ENCODE peak calls at places on chromosomes 1 and 21, in eight cellular contexts. One of them, this sample, is unnamed.
A peak's percentile ranks its signal among the peaks of the same experiment; 100 is the strongest.

GRCh38 chr21:46000182-46000730 is 18.7 kb downstream of the COL6A1 start:
- DNase-seq in heart left ventricle: peak; percentile 15
- DNase-seq in BE2C: no peak
- DNase-seq in fibroblast of the aortic adventitia: no peak
- DNase-seq in GM13977: no peak
- DNase-seq in cardiac fibroblast: no peak
- DNase-seq in osteocyte: peak; percentile 82
- DNase-seq in progenitor cell of endocrine pancreas: no peak
- DNase-seq in this sample: no peak

GRCh38 chr1:233791372-233791703 is 113.1 kb upstream of the SLC35F3 start:
- DNase-seq in osteocyte: no peak
- DNase-seq in GM13977: no peak
- DNase-seq in progenitor cell of endocrine pancreas: no peak
- DNase-seq in heart left ventricle: no peak
- DNase-seq in fibroblast of the aortic adventitia: no peak
- DNase-seq in cardiac fibroblast: no peak
- DNase-seq in BE2C: no peak
- DNase-seq in this sample: no peak

GRCh38 chr1:100767176-100767876 is 47.8 kb downstream of the VCAM1 start:
- DNase-seq in GM13977: no peak
- DNase-seq in osteocyte: no peak
- DNase-seq in BE2C: no peak
- DNase-seq in fibroblast of the aortic adventitia: no peak
- DNase-seq in heart left ventricle: no peak
- DNase-seq in cardiac fibroblast: no peak
- DNase-seq in progenitor cell of endocrine pancreas: no peak
- DNase-seq in this sample: no peak

GRCh38 chr1:239814306-239814881 is 277.3 kb upstream of the FMN2 start:
- DNase-seq in cardiac fibroblast: peak; percentile 20
- DNase-seq in heart left ventricle: no peak
- DNase-seq in BE2C: peak; percentile 50
- DNase-seq in progenitor cell of endocrine pancreas: no peak
- DNase-seq in osteocyte: no peak
- DNase-seq in fibroblast of the aortic adventitia: peak; percentile 12
- DNase-seq in GM13977: no peak
- DNase-seq in this sample: no peak

GRCh38 chr1:226542623-226543103 is 5.9 kb upstream of the STUM start:
- DNase-seq in fibroblast of the aortic adventitia: no peak
- DNase-seq in heart left ventricle: peak; percentile 46
- DNase-seq in BE2C: no peak
- DNase-seq in osteocyte: no peak
- DNase-seq in cardiac fibroblast: peak; percentile 10
- DNase-seq in GM13977: no peak
- DNase-seq in progenitor cell of endocrine pancreas: no peak
- DNase-seq in this sample: no peak

GRCh38 chr1:7993593-7994479 is 32.3 kb downstream of the ERRFI1 start:
- DNase-seq in osteocyte: no peak
- DNase-seq in fibroblast of the aortic adventitia: peak; percentile 50
- DNase-seq in heart left ventricle: no peak
- DNase-seq in progenitor cell of endocrine pancreas: no peak
- DNase-seq in cardiac fibroblast: peak; percentile 51
- DNase-seq in BE2C: no peak
- DNase-seq in GM13977: peak; percentile 32
- DNase-seq in this sample: no peak

GRCh38 chr1:8006037-8006963 is 19.8 kb downstream of the ERRFI1 start:
- DNase-seq in cardiac fibroblast: no peak
- DNase-seq in heart left ventricle: no peak
- DNase-seq in BE2C: no peak
- DNase-seq in GM13977: no peak
- DNase-seq in fibroblast of the aortic adventitia: no peak
- DNase-seq in osteocyte: no peak
- DNase-seq in progenitor cell of endocrine pancreas: no peak
- DNase-seq in this sample: no peak

GRCh38 chr1:1083181-1084027 is 9.3 kb upstream of the RNF223 start:
- DNase-seq in fibroblast of the aortic adventitia: no peak
- DNase-seq in progenitor cell of endocrine pancreas: no peak
- DNase-seq in cardiac fibroblast: no peak
- DNase-seq in osteocyte: peak; percentile 84
- DNase-seq in heart left ventricle: no peak
- DNase-seq in GM13977: no peak
- DNase-seq in BE2C: peak; percentile 9
- DNase-seq in this sample: peak; percentile 68

GRCh38 chr1:162561616-162562451 is at the start of gene UAP1:
- DNase-seq in heart left ventricle: peak; percentile 39
- DNase-seq in GM13977: no peak
- DNase-seq in cardiac fibroblast: peak; percentile 19
- DNase-seq in fibroblast of the aortic adventitia: no peak
- DNase-seq in osteocyte: no peak
- DNase-seq in progenitor cell of endocrine pancreas: no peak
- DNase-seq in BE2C: no peak
- DNase-seq in this sample: no peak

GRCh38 chr21:32184485-32184884 is 94.4 kb downstream of the MIS18A start:
- DNase-seq in fibroblast of the aortic adventitia: no peak
- DNase-seq in heart left ventricle: no peak
- DNase-seq in BE2C: no peak
- DNase-seq in progenitor cell of endocrine pancreas: no peak
- DNase-seq in GM13977: no peak
- DNase-seq in osteocyte: no peak
- DNase-seq in cardiac fibroblast: no peak
- DNase-seq in this sample: no peak

GRCh38 chr1:18922319-18922726 is 20.0 kb upstream of the ALDH4A1 start:
- DNase-seq in GM13977: no peak
- DNase-seq in BE2C: no peak
- DNase-seq in fibroblast of the aortic adventitia: peak; percentile 88
- DNase-seq in progenitor cell of endocrine pancreas: no peak
- DNase-seq in cardiac fibroblast: peak; percentile 95
- DNase-seq in heart left ventricle: peak; percentile 88
- DNase-seq in osteocyte: no peak
- DNase-seq in this sample: no peak

DNA sequence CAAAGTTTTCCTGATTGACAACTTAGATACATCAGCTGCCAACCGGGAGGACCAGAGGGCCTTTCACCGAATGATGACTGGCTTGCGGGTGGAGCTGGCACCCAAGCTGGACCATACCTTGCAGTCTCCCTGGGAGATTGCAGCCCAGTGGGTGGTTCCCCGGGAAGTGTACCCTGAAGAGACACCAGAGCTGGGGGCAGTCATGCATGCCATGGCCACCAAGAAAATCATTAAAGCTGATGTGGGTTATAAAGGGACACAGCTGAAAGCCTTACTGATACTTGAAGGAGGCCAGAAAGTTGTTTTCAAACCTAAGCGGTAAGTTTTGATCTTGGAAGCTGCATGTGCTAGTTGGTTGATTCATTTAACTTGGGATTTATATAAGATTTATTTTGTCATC is 18.2 kb downstream of the FAM20B start:
- DNase-seq in cardiac fibroblast: no peak
- DNase-seq in GM13977: no peak
- DNase-seq in fibroblast of the aortic adventitia: no peak
- DNase-seq in progenitor cell of endocrine pancreas: no peak
- DNase-seq in osteocyte: no peak
- DNase-seq in BE2C: no peak
- DNase-seq in heart left ventricle: no peak
- DNase-seq in this sample: no peak
- TF ChIP-seq CTCF in cardiac fibroblast: no peak
- TF ChIP-seq CTCF in GM13977: no peak
- TF ChIP-seq CTCF in fibroblast of the aortic adventitia: no peak
- TF ChIP-seq CTCF in progenitor cell of endocrine pancreas: no peak
- TF ChIP-seq CTCF in osteocyte: no peak
- TF ChIP-seq CTCF in BE2C: no peak
- TF ChIP-seq CTCF in heart left ventricle: no peak
- TF ChIP-seq CTCF in this sample: no peak

DNA sequence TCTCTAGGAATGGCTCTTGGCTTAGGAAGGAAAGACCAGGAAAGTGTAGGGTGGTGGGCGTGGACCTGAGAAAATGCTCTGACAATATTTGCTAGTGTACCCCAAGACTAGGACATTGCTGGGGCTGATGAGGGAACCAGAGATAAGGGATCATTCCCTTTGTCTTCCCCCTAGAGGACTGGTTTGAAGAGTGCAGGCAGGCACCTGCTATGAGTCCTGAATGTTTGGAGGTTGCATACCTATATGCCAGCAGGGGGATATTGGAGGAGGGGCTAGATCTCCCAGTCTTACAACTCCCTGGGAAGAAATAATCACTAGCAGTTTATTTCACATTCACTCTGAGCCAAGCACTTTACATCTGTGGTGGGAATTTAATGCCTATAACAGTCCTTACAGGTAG is 6.0 kb upstream of the BCL10 start:
- DNase-seq in cardiac fibroblast: no peak
- DNase-seq in fibroblast of the aortic adventitia: no peak
- DNase-seq in osteocyte: no peak
- DNase-seq in heart left ventricle: no peak
- DNase-seq in GM13977: no peak
- DNase-seq in BE2C: no peak
- DNase-seq in progenitor cell of endocrine pancreas: no peak
- DNase-seq in this sample: no peak
- TF ChIP-seq CTCF in cardiac fibroblast: no peak
- TF ChIP-seq CTCF in fibroblast of the aortic adventitia: no peak
- TF ChIP-seq CTCF in osteocyte: no peak
- TF ChIP-seq CTCF in heart left ventricle: no peak
- TF ChIP-seq CTCF in GM13977: no peak
- TF ChIP-seq CTCF in BE2C: no peak
- TF ChIP-seq CTCF in progenitor cell of endocrine pancreas: peak; percentile 47
- TF ChIP-seq CTCF in this sample: peak; percentile 35

GRCh38 chr1:16042096-16042495 is 1.5 kb upstream of the CLCNKB start:
- DNase-seq in cardiac fibroblast: no peak
- DNase-seq in progenitor cell of endocrine pancreas: no peak
- DNase-seq in fibroblast of the aortic adventitia: no peak
- DNase-seq in GM13977: no peak
- DNase-seq in osteocyte: no peak
- DNase-seq in heart left ventricle: no peak
- DNase-seq in BE2C: no peak
- DNase-seq in this sample: no peak
- TF ChIP-seq CTCF in cardiac fibroblast: no peak
- TF ChIP-seq CTCF in progenitor cell of endocrine pancreas: no peak
- TF ChIP-seq CTCF in fibroblast of the aortic adventitia: no peak
- TF ChIP-seq CTCF in GM13977: peak; percentile 3
- TF ChIP-seq CTCF in osteocyte: no peak
- TF ChIP-seq CTCF in heart left ventricle: no peak
- TF ChIP-seq CTCF in BE2C: no peak
- TF ChIP-seq CTCF in this sample: no peak

GRCh38 chr21:35168702-35169101 is 119.6 kb upstream of the RUNX1 start:
- DNase-seq in BE2C: no peak
- DNase-seq in progenitor cell of endocrine pancreas: no peak
- DNase-seq in GM13977: no peak
- DNase-seq in fibroblast of the aortic adventitia: no peak
- DNase-seq in cardiac fibroblast: no peak
- DNase-seq in osteocyte: no peak
- DNase-seq in heart left ventricle: no peak
- DNase-seq in this sample: no peak

GRCh38 chr21:35163381-35163780 is 114.3 kb upstream of the RUNX1 start:
- DNase-seq in GM13977: no peak
- DNase-seq in cardiac fibroblast: no peak
- DNase-seq in progenitor cell of endocrine pancreas: no peak
- DNase-seq in heart left ventricle: no peak
- DNase-seq in fibroblast of the aortic adventitia: no peak
- DNase-seq in osteocyte: no peak
- DNase-seq in BE2C: no peak
- DNase-seq in this sample: no peak

GRCh38 chr21:35159881-35160280 is 110.8 kb upstream of the RUNX1 start:
- DNase-seq in BE2C: no peak
- DNase-seq in fibroblast of the aortic adventitia: peak; percentile 56
- DNase-seq in GM13977: no peak
- DNase-seq in progenitor cell of endocrine pancreas: no peak
- DNase-seq in cardiac fibroblast: peak; percentile 56
- DNase-seq in osteocyte: no peak
- DNase-seq in heart left ventricle: no peak
- DNase-seq in this sample: no peak

GRCh38 chr21:35164971-35165483 is 115.9 kb upstream of the RUNX1 start:
- DNase-seq in fibroblast of the aortic adventitia: no peak
- DNase-seq in osteocyte: no peak
- DNase-seq in heart left ventricle: no peak
- DNase-seq in GM13977: no peak
- DNase-seq in cardiac fibroblast: no peak
- DNase-seq in BE2C: no peak
- DNase-seq in progenitor cell of endocrine pancreas: no peak
- DNase-seq in this sample: no peak

GRCh38 chr21:35164380-35164779 is 115.3 kb upstream of the RUNX1 start:
- DNase-seq in fibroblast of the aortic adventitia: no peak
- DNase-seq in GM13977: no peak
- DNase-seq in progenitor cell of endocrine pancreas: no peak
- DNase-seq in BE2C: no peak
- DNase-seq in cardiac fibroblast: no peak
- DNase-seq in osteocyte: no peak
- DNase-seq in heart left ventricle: no peak
- DNase-seq in this sample: no peak
- TF ChIP-seq CTCF in fibroblast of the aortic adventitia: no peak
- TF ChIP-seq CTCF in GM13977: no peak
- TF ChIP-seq CTCF in progenitor cell of endocrine pancreas: no peak
- TF ChIP-seq CTCF in BE2C: no peak
- TF ChIP-seq CTCF in cardiac fibroblast: no peak
- TF ChIP-seq CTCF in osteocyte: no peak
- TF ChIP-seq CTCF in heart left ventricle: no peak
- TF ChIP-seq CTCF in this sample: no peak